ENCODE peak calls at places on chromosomes 11 and 22, in seven cellular contexts. K is IMR-90, O is H1, W is trophoblast cell, D is H9, I is mesendoderm, R is mesenchymal stem cell. G is an unnamed sample. For H3K4me1, the result is how much of the 10 kb centered on the place peaks cover.

GRCh38 chr22:42326786-42327185 is 56.3 kb upstream of the TCF20 start:
- DNase-seq in O (no peak), I (no peak), R (no peak), W (no peak), D (no peak), K (peak), G (no peak)

GRCh38 chr11:84685976-84686375 is 941.2 kb downstream of the DLG2 start:
- DNase-seq in R (no peak), I (no peak), D (no peak), K (no peak), O (no peak), W (no peak), G (no peak)

GRCh38 chr11:119580751-119581150 is 148.2 kb downstream of the NECTIN1 start:
- DNase-seq in I (no peak), D (no peak), R (no peak), W (no peak), K (no peak), O (no peak), G (no peak)

GRCh38 chr11:67489860-67490726 is 7.3 kb downstream of the AIP start:
- DNase-seq in O (no peak), D (no peak), R (no peak), W (no peak), K (no peak), I (no peak), G (no peak)

GRCh38 chr22:30876221-30876751 is 92.3 kb downstream of the MORC2 start:
- DNase-seq in R (no peak), D (peak), K (no peak), O (no peak), I (no peak), W (no peak), G (no peak)

GRCh38 chr11:28123151-28123571 is 15.0 kb downstream of the METTL15 start:
- DNase-seq in W (no peak), D (no peak), I (no peak), K (peak), O (no peak), R (peak), G (no peak)

GRCh38 chr11:106727261-106727660 is 291.0 kb downstream of the GUCY1A2 start:
- DNase-seq in W (no peak), K (no peak), R (no peak), D (no peak), I (no peak), O (no peak), G (no peak)

GRCh38 chr22:20866716-20867115 is 7.9 kb downstream of the SNAP29 start:
- DNase-seq in R (no peak), I (no peak), D (no peak), W (no peak), O (no peak), K (peak), G (no peak)

GRCh38 chr22:49152146-49152929 is 675.3 kb downstream of the BRD1 start:
- DNase-seq in I (peak), D (peak), K (no peak), O (no peak), W (no peak), R (no peak), G (peak)

GRCh38 chr11:128299132-128299726 is 288.1 kb downstream of the ETS1 start:
- DNase-seq in K (peak), D (no peak), I (no peak), W (no peak), R (peak), O (no peak), G (no peak)

GRCh38 chr22:50547231-50547851 is 1.6 kb downstream of the KLHDC7B start:
- DNase-seq in R (no peak), O (no peak), K (no peak), I (no peak), W (no peak), D (no peak), G (no peak)

GRCh38 chr11:1640076-1640946 is 10.7 kb downstream of the KRTAP5-5 start:
- DNase-seq in W (peak), D (peak), K (no peak), O (peak), R (peak), I (peak), G (peak)

GRCh38 chr11:121451982-121452608 is at the start of gene SORL1:
- DNase-seq in W (peak), K (peak), R (peak), O (peak), I (peak), D (peak), G (peak)

GRCh38 chr11:23123766-23124165 is 263.5 kb upstream of the CCDC179 start:
- DNase-seq in R (peak), O (no peak), I (no peak), W (no peak), K (peak), D (no peak), G (no peak)

GRCh38 chr11:129968611-129969419 is 33.8 kb downstream of the PRDM10 start:
- DNase-seq in D (no peak), W (no peak), I (no peak), K (no peak), R (no peak), O (no peak), G (no peak)

GRCh38 chr11:95647355-95647754 is 142.2 kb downstream of the FAM76B start:
- DNase-seq in R (peak), I (no peak), O (no peak), K (no peak), W (no peak), D (no peak), G (no peak)

GRCh38 chr11:1744137-1744878 is 6.1 kb downstream of the IFITM10 start:
- DNase-seq in R (no peak), O (no peak), K (no peak), W (peak), D (no peak), I (no peak), G (no peak)

GRCh38 chr11:69888671-69889076 is 69.5 kb upstream of the FGF3 start:
- DNase-seq in D (peak), R (peak), K (peak), I (peak), O (peak), W (peak), G (peak)

GRCh38 chr11:12377106-12377823 is at the start of gene PARVA:
- DNase-seq in R (peak), D (peak), K (peak), W (peak), O (peak), I (peak), G (peak)

GRCh38 chr11:2975594-2975993 is 16.5 kb downstream of the NAP1L4 start:
- DNase-seq in I (peak), W (peak), D (peak), K (peak), O (no peak), R (peak), G (no peak)

GRCh38 chr22:47963660-47964059 is 1201.2 kb downstream of the TBC1D22A start:
- DNase-seq in D (no peak), K (no peak), O (no peak), I (no peak), W (no peak), R (no peak), G (no peak)

GRCh38 chr11:120228794-120229384 is 11.1 kb upstream of the POU2F3 start:
- DNase-seq in K (no peak), I (no peak), O (no peak), D (peak), W (no peak), R (no peak), G (no peak)

GRCh38 chr11:11782532-11783110 is 59.2 kb upstream of the USP47 start:
- DNase-seq in R (no peak), O (no peak), K (no peak), W (no peak), I (no peak), D (no peak), G (no peak)

GRCh38 chr11:2931771-2932738 is 2.8 kb upstream of the PHLDA2 start:
- DNase-seq in K (no peak), R (no peak), I (no peak), D (no peak), W (no peak), O (no peak), G (no peak)

GRCh38 chr11:9039194-9039593 is 35.4 kb upstream of the NRIP3 start:
- DNase-seq in R (peak), K (peak), D (no peak), O (no peak), W (peak), I (no peak), G (no peak)

GRCh38 chr11:134915881-134916280 is 503.8 kb upstream of the B3GAT1 start:
- DNase-seq in K (no peak), O (no peak), D (no peak), I (no peak), R (no peak), W (no peak), G (no peak)

GRCh38 chr22:38066381-38067027 is 9.3 kb downstream of the PICK1 start:
- DNase-seq in W (no peak), D (no peak), O (no peak), I (no peak), R (no peak), K (no peak), G (no peak)
- H3K4me1 ChIP-seq in W (under half), D (under half), O (under half), I (under half), R (under half), K (under half), G (under half)

DNA sequence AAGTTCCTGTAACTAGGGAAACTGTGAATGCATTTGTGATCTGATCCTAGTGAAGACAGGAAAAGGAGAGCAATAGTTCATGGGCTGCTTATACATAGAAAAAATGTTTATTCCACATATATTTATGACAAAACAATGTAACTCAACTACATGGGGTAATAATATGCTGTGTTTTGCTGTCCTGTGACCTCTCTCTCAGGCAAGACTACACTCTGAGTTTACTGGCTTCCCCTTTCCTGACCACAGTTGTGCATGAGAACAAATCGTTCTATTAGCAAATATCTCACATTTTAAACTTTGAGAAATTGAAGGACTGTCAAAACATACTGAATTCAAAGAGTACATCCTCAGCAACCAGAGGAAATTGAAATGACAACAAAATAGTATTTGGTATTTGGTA is 161.9 kb upstream of the TRPC6 start:
- DNase-seq in O (no peak), R (no peak), D (no peak), I (no peak), K (no peak), W (no peak), G (no peak)
- H4K8ac ChIP-seq in O (no peak), R (no peak), D (no peak), I (no peak), K (no peak), W (no peak), G (no peak)

DNA sequence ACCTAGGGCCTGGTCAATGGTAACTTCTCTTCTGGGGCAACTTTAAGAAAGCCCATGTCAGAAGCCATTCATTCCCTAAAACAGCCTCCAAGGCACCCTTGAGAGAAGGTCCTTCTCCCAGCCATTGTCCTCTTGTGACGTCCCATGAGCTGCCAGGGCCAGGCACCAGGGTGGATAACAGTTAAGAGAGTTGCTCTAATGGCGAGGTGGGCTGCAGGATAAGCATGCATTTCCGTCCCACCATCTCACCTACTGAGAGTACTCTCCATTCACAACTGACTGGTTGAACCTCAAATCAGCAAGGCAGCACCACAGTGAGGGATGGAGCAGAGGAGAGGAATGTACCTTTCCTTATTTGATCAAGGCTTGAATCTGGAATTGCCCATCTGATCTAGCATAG is 14.6 kb downstream of the POU2AF1 start:
- DNase-seq in W (no peak), D (no peak), R (no peak), K (no peak), I (no peak), O (no peak), G (no peak)
- H3K4me1 ChIP-seq in W (under half), D (under half), R (under half), K (under half), I (under half), O (under half), G (under half)

DNA sequence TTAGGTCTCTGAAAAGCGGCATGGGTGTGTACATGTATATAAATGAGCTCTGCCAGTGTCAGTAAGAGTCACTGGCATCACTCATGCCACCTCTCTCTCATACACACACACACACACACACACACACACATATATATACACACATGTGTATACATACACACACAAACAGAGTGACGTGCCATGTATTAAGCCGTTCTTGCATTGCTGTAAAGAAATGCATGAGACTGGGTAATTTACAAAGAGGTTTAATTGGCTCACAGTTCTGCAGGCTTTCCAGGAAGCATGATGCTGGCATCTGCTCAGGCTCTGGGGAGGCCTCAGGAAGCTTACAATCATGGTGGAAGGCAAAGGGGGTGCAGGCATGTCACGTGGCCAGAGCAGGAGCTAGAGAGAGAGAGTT is 105.6 kb upstream of the NNMT start:
- DNase-seq in I (no peak), W (no peak), O (no peak), D (no peak), R (no peak), K (no peak), G (no peak)
- H4K8ac ChIP-seq in I (no peak), W (no peak), O (no peak), D (no peak), R (no peak), K (no peak), G (no peak)